ENCODE peak calls at places on chromosomes 2 and 18, in seven cellular contexts. One of them, this sample, is unnamed.

GRCh38 chr18:21109936-21110666 is 1.5 kb downstream of the ROCK1 start:
- DNase-seq in foreskin fibroblast: no peak
- DNase-seq in fibroblast of pulmonary artery: no peak
- DNase-seq in choroid plexus epithelial cell: no peak
- DNase-seq in aorta: no peak
- DNase-seq in uterus: no peak
- DNase-seq in fibroblast of lung: no peak
- DNase-seq in this sample: no peak

GRCh38 chr2:112942654-112943002 is 31.7 kb downstream of the IL37 start:
- DNase-seq in uterus: no peak
- DNase-seq in foreskin fibroblast: peak
- DNase-seq in aorta: no peak
- DNase-seq in choroid plexus epithelial cell: peak
- DNase-seq in fibroblast of lung: no peak
- DNase-seq in fibroblast of pulmonary artery: no peak
- DNase-seq in this sample: no peak

GRCh38 chr2:198084136-198084535 is 279.7 kb downstream of the PLCL1 start:
- DNase-seq in uterus: no peak
- DNase-seq in foreskin fibroblast: no peak
- DNase-seq in aorta: no peak
- DNase-seq in choroid plexus epithelial cell: no peak
- DNase-seq in fibroblast of lung: no peak
- DNase-seq in fibroblast of pulmonary artery: no peak
- DNase-seq in this sample: no peak

GRCh38 chr2:10497797-10498251 is 49.7 kb upstream of the ODC1 start:
- DNase-seq in choroid plexus epithelial cell: peak
- DNase-seq in uterus: no peak
- DNase-seq in fibroblast of lung: peak
- DNase-seq in foreskin fibroblast: peak
- DNase-seq in aorta: peak
- DNase-seq in fibroblast of pulmonary artery: peak
- DNase-seq in this sample: peak

GRCh38 chr2:120736202-120736954 is 710 bp downstream of the GLI2 start:
- DNase-seq in foreskin fibroblast: peak
- DNase-seq in fibroblast of lung: peak
- DNase-seq in uterus: peak
- DNase-seq in fibroblast of pulmonary artery: no peak
- DNase-seq in aorta: no peak
- DNase-seq in choroid plexus epithelial cell: no peak
- DNase-seq in this sample: no peak

GRCh38 chr2:222298311-222299150 is at the start of gene PAX3:
- DNase-seq in fibroblast of pulmonary artery: no peak
- DNase-seq in uterus: no peak
- DNase-seq in aorta: no peak
- DNase-seq in foreskin fibroblast: peak
- DNase-seq in fibroblast of lung: no peak
- DNase-seq in choroid plexus epithelial cell: no peak
- DNase-seq in this sample: no peak

GRCh38 chr2:106053581-106053980 is 140.5 kb downstream of the UXS1 start:
- DNase-seq in fibroblast of pulmonary artery: no peak
- DNase-seq in aorta: no peak
- DNase-seq in foreskin fibroblast: no peak
- DNase-seq in uterus: no peak
- DNase-seq in choroid plexus epithelial cell: no peak
- DNase-seq in fibroblast of lung: no peak
- DNase-seq in this sample: no peak

GRCh38 chr2:147045113-147045512 is 799.7 kb upstream of the ACVR2A start:
- DNase-seq in uterus: peak
- DNase-seq in aorta: no peak
- DNase-seq in fibroblast of pulmonary artery: peak
- DNase-seq in fibroblast of lung: peak
- DNase-seq in choroid plexus epithelial cell: peak
- DNase-seq in foreskin fibroblast: peak
- DNase-seq in this sample: no peak

GRCh38 chr18:251572-251971 is 16.3 kb downstream of the THOC1 start:
- DNase-seq in uterus: no peak
- DNase-seq in fibroblast of pulmonary artery: no peak
- DNase-seq in fibroblast of lung: no peak
- DNase-seq in aorta: no peak
- DNase-seq in foreskin fibroblast: no peak
- DNase-seq in choroid plexus epithelial cell: no peak
- DNase-seq in this sample: no peak

GRCh38 chr18:22739789-22740188 is 193.3 kb upstream of the RBBP8 start:
- DNase-seq in choroid plexus epithelial cell: no peak
- DNase-seq in foreskin fibroblast: no peak
- DNase-seq in aorta: no peak
- DNase-seq in uterus: no peak
- DNase-seq in fibroblast of lung: no peak
- DNase-seq in fibroblast of pulmonary artery: no peak
- DNase-seq in this sample: no peak

GRCh38 chr18:58805482-58806187 is 59.0 kb upstream of the ZNF532 start:
- DNase-seq in foreskin fibroblast: no peak
- DNase-seq in fibroblast of pulmonary artery: no peak
- DNase-seq in uterus: no peak
- DNase-seq in choroid plexus epithelial cell: no peak
- DNase-seq in fibroblast of lung: no peak
- DNase-seq in aorta: no peak
- DNase-seq in this sample: no peak

GRCh38 chr2:239181074-239181581 is 219.7 kb downstream of the HDAC4 start:
- DNase-seq in foreskin fibroblast: no peak
- DNase-seq in uterus: peak
- DNase-seq in fibroblast of lung: no peak
- DNase-seq in aorta: peak
- DNase-seq in choroid plexus epithelial cell: no peak
- DNase-seq in fibroblast of pulmonary artery: no peak
- DNase-seq in this sample: no peak

GRCh38 chr18:53799134-53799533 is 425.3 kb downstream of the MBD2 start:
- DNase-seq in fibroblast of lung: peak
- DNase-seq in fibroblast of pulmonary artery: peak
- DNase-seq in choroid plexus epithelial cell: peak
- DNase-seq in foreskin fibroblast: peak
- DNase-seq in uterus: no peak
- DNase-seq in aorta: no peak
- DNase-seq in this sample: peak

DNA sequence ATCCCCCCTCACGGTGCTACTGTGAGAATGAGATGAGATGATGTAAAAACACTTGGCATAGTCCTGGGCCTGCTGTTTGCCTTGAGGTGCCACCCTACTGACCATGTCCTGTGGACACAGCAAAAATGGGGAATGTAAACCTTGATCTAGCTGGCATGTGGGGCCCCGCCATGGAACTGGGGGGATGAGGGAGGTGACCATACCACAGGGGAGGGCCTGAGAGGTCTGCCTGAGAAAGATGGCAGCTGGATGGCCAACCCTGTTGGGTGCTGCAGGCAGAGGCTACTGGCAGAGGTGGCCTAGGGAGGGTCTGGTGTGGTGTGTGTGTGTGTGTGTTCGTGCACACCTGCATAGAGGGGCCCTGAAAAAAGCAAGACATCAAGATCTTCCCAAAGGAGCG is 777 bp downstream of the HAAO start:
- DNase-seq in foreskin fibroblast: no peak
- DNase-seq in choroid plexus epithelial cell: no peak
- DNase-seq in fibroblast of lung: no peak
- DNase-seq in uterus: no peak
- DNase-seq in fibroblast of pulmonary artery: no peak
- DNase-seq in aorta: peak
- DNase-seq in this sample: no peak
- H3K4me3 ChIP-seq in foreskin fibroblast: no peak
- H3K4me3 ChIP-seq in choroid plexus epithelial cell: no peak
- H3K4me3 ChIP-seq in fibroblast of lung: no peak
- H3K4me3 ChIP-seq in uterus: peak
- H3K4me3 ChIP-seq in fibroblast of pulmonary artery: no peak
- H3K4me3 ChIP-seq in aorta: no peak
- H3K4me3 ChIP-seq in this sample: no peak

GRCh38 chr2:118853647-118854367 is 6.4 kb upstream of the EN1 start:
- DNase-seq in choroid plexus epithelial cell: no peak
- DNase-seq in fibroblast of lung: no peak
- DNase-seq in fibroblast of pulmonary artery: no peak
- DNase-seq in foreskin fibroblast: no peak
- DNase-seq in aorta: no peak
- DNase-seq in uterus: no peak
- DNase-seq in this sample: no peak
- H3K4me3 ChIP-seq in choroid plexus epithelial cell: no peak
- H3K4me3 ChIP-seq in fibroblast of lung: no peak
- H3K4me3 ChIP-seq in fibroblast of pulmonary artery: no peak
- H3K4me3 ChIP-seq in foreskin fibroblast: no peak
- H3K4me3 ChIP-seq in aorta: no peak
- H3K4me3 ChIP-seq in uterus: no peak
- H3K4me3 ChIP-seq in this sample: peak

DNA sequence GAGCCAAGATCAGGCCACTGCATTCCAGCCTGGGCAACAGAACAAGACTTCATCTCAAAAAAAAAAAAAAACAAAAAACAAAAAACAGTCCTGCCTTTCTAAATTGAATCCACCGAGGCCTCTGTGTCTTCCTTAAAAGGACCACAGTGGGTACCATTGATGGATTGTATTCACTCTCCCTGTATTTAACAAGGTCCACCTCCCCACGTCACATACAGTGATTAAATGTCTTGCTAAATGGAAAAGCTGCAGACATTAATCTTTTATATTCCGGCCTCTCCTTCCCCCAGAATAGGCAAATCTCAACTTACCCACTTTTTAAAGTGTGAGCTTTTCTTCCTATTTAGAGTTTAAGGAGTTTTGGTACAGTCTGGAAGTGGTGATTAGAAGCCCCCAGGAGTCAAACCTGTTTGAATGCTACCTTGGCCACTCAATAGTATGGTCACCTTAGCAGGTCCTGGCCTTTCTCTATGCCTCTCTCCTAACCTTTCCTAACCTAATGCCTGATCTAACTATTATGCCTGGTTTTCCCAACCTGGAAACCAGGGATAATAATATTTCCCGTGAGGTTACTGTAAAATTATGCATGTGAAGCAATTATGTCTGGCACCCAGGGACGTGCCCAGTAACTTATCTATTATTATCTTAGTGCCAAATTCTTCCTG is 3.3 kb downstream of the NFE2L2 start:
- DNase-seq in choroid plexus epithelial cell: no peak
- DNase-seq in foreskin fibroblast: no peak
- DNase-seq in aorta: no peak
- DNase-seq in uterus: no peak
- DNase-seq in fibroblast of lung: no peak
- DNase-seq in fibroblast of pulmonary artery: no peak
- DNase-seq in this sample: no peak
- H3K4me3 ChIP-seq in choroid plexus epithelial cell: peak
- H3K4me3 ChIP-seq in foreskin fibroblast: peak
- H3K4me3 ChIP-seq in aorta: peak
- H3K4me3 ChIP-seq in uterus: peak
- H3K4me3 ChIP-seq in fibroblast of lung: peak
- H3K4me3 ChIP-seq in fibroblast of pulmonary artery: peak
- H3K4me3 ChIP-seq in this sample: peak

GRCh38 chr2:169109502-169110409 is 40.4 kb downstream of the DHRS9 start:
- DNase-seq in fibroblast of pulmonary artery: peak
- DNase-seq in fibroblast of lung: peak
- DNase-seq in foreskin fibroblast: peak
- DNase-seq in choroid plexus epithelial cell: peak
- DNase-seq in uterus: peak
- DNase-seq in aorta: peak
- DNase-seq in this sample: peak
- H3K4me3 ChIP-seq in fibroblast of pulmonary artery: no peak
- H3K4me3 ChIP-seq in fibroblast of lung: no peak
- H3K4me3 ChIP-seq in foreskin fibroblast: no peak
- H3K4me3 ChIP-seq in choroid plexus epithelial cell: no peak
- H3K4me3 ChIP-seq in uterus: no peak
- H3K4me3 ChIP-seq in aorta: no peak
- H3K4me3 ChIP-seq in this sample: no peak

GRCh38 chr2:25295654-25296053 is 46.1 kb downstream of the DNMT3A start:
- DNase-seq in fibroblast of lung: no peak
- DNase-seq in foreskin fibroblast: no peak
- DNase-seq in fibroblast of pulmonary artery: no peak
- DNase-seq in choroid plexus epithelial cell: no peak
- DNase-seq in uterus: no peak
- DNase-seq in aorta: no peak
- DNase-seq in this sample: no peak

GRCh38 chr2:25293958-25294513 is 47.7 kb downstream of the DNMT3A start:
- DNase-seq in fibroblast of lung: no peak
- DNase-seq in fibroblast of pulmonary artery: no peak
- DNase-seq in choroid plexus epithelial cell: no peak
- DNase-seq in aorta: no peak
- DNase-seq in foreskin fibroblast: no peak
- DNase-seq in uterus: no peak
- DNase-seq in this sample: no peak

GRCh38 chr2:25292408-25292807 is 49.3 kb downstream of the DNMT3A start:
- DNase-seq in foreskin fibroblast: no peak
- DNase-seq in aorta: no peak
- DNase-seq in choroid plexus epithelial cell: no peak
- DNase-seq in fibroblast of lung: no peak
- DNase-seq in fibroblast of pulmonary artery: no peak
- DNase-seq in uterus: no peak
- DNase-seq in this sample: no peak

GRCh38 chr2:25293145-25293544 is 48.6 kb downstream of the DNMT3A start:
- DNase-seq in aorta: no peak
- DNase-seq in fibroblast of pulmonary artery: peak
- DNase-seq in choroid plexus epithelial cell: no peak
- DNase-seq in uterus: no peak
- DNase-seq in fibroblast of lung: no peak
- DNase-seq in foreskin fibroblast: no peak
- DNase-seq in this sample: no peak

DNA sequence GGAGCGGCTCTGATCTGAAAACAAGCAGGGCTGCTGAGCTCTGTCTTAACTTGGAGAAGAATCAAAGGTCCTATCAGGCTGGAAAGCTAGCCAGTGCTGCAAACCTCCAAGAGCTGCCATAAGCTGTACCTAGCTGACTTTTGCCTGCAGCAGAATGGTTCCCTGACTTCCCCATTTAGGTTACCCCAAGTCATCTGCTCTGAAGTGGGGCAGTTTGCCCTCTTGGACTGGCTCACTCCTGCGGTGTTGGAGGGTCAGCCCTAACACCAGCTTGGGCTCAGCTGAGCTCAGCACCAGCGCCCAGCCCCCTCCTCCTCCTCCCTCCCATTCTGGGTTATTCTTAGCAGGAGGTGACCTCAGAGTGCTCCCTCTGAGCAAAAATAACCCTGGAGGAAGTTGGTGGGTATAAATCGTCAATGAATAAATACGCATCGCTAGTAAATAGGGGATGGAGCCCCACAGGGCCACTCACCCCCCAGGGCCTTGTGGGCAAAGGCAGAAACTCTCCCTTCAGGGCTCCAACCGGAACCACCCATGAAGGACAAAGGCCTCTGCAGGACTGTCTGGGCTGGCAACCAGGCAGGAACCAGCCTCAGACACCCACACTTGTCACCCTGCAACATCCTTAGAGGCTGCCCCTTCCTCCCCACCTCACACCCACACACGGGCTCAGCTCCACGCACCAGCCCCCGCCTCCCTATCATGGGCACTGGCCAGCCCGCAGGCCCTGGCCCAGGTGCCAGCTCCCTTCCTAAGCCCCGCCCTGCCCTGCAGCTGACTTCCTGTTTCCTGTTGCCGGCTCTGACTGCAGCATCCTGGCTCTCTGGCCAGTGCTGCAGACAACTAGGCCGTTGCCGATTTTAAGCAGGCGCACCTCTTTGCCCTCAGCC is 46.9 kb downstream of the DNMT3A start:
- DNase-seq in fibroblast of lung: peak
- DNase-seq in choroid plexus epithelial cell: peak
- DNase-seq in uterus: peak
- DNase-seq in foreskin fibroblast: peak
- DNase-seq in fibroblast of pulmonary artery: peak
- DNase-seq in aorta: peak
- DNase-seq in this sample: no peak
- H3K4me3 ChIP-seq in fibroblast of lung: no peak
- H3K4me3 ChIP-seq in choroid plexus epithelial cell: no peak
- H3K4me3 ChIP-seq in uterus: no peak
- H3K4me3 ChIP-seq in foreskin fibroblast: no peak
- H3K4me3 ChIP-seq in fibroblast of pulmonary artery: no peak
- H3K4me3 ChIP-seq in aorta: no peak
- H3K4me3 ChIP-seq in this sample: no peak